ENCODE peak calls at places on chromosomes 16 and 17, in seven cellular contexts. One of them, this sample, is unnamed.

GRCh38 chr17:49079840-49080663 is 52.5 kb upstream of the B4GALNT2 start:
- DNase-seq in foreskin fibroblast: no peak
- DNase-seq in HEK293T: no peak
- DNase-seq in OCI-LY7: no peak
- DNase-seq in IMR-90: no peak
- DNase-seq in NCI-H1436: no peak
- DNase-seq in non-pigmented ciliary epithelial cell: no peak
- DNase-seq in this sample: no peak

GRCh38 chr17:9054611-9055010 is 33.3 kb downstream of the NTN1 start:
- DNase-seq in foreskin fibroblast: no peak
- DNase-seq in HEK293T: no peak
- DNase-seq in OCI-LY7: no peak
- DNase-seq in IMR-90: no peak
- DNase-seq in NCI-H1436: no peak
- DNase-seq in non-pigmented ciliary epithelial cell: no peak
- DNase-seq in this sample: no peak

GRCh38 chr17:62696726-62697490 is 69.4 kb downstream of the MRC2 start:
- DNase-seq in foreskin fibroblast: no peak
- DNase-seq in HEK293T: no peak
- DNase-seq in OCI-LY7: no peak
- DNase-seq in IMR-90: no peak
- DNase-seq in NCI-H1436: no peak
- DNase-seq in non-pigmented ciliary epithelial cell: no peak
- DNase-seq in this sample: no peak

GRCh38 chr17:78357177-78357586 is 2.7 kb downstream of the SOCS3 start:
- DNase-seq in foreskin fibroblast: peak
- DNase-seq in HEK293T: no peak
- DNase-seq in OCI-LY7: no peak
- DNase-seq in IMR-90: peak
- DNase-seq in NCI-H1436: no peak
- DNase-seq in non-pigmented ciliary epithelial cell: no peak
- DNase-seq in this sample: peak

GRCh38 chr16:81987706-81988105 is 23.6 kb downstream of the SDR42E1 start:
- DNase-seq in foreskin fibroblast: no peak
- DNase-seq in HEK293T: no peak
- DNase-seq in OCI-LY7: no peak
- DNase-seq in IMR-90: no peak
- DNase-seq in NCI-H1436: no peak
- DNase-seq in non-pigmented ciliary epithelial cell: no peak
- DNase-seq in this sample: peak

GRCh38 chr16:88454315-88455057 is 1.4 kb downstream of the ZFPM1 start:
- DNase-seq in foreskin fibroblast: no peak
- DNase-seq in HEK293T: peak
- DNase-seq in OCI-LY7: peak
- DNase-seq in IMR-90: no peak
- DNase-seq in NCI-H1436: no peak
- DNase-seq in non-pigmented ciliary epithelial cell: no peak
- DNase-seq in this sample: no peak

GRCh38 chr17:8338806-8339205 is 834 bp upstream of the ODF4 start:
- DNase-seq in foreskin fibroblast: no peak
- DNase-seq in HEK293T: no peak
- DNase-seq in OCI-LY7: no peak
- DNase-seq in IMR-90: no peak
- DNase-seq in NCI-H1436: no peak
- DNase-seq in non-pigmented ciliary epithelial cell: no peak
- DNase-seq in this sample: no peak

GRCh38 chr17:79530361-79531105 is 80.3 kb downstream of the RBFOX3 start:
- DNase-seq in foreskin fibroblast: no peak
- DNase-seq in HEK293T: no peak
- DNase-seq in OCI-LY7: no peak
- DNase-seq in IMR-90: no peak
- DNase-seq in NCI-H1436: no peak
- DNase-seq in non-pigmented ciliary epithelial cell: no peak
- DNase-seq in this sample: no peak

GRCh38 chr16:81366316-81366932 is 51.7 kb downstream of the GAN start:
- DNase-seq in foreskin fibroblast: peak
- DNase-seq in HEK293T: peak
- DNase-seq in OCI-LY7: peak
- DNase-seq in IMR-90: peak
- DNase-seq in NCI-H1436: peak
- DNase-seq in non-pigmented ciliary epithelial cell: no peak
- DNase-seq in this sample: peak

This sample was measured in trophoblast cell.